ENCODE peak calls at places on chromosome 7, in ten cellular contexts. T is ovary, V is Peyer's patch, B is heart left ventricle, K is esophagus muscularis mucosa, M is suprapubic skin, X is uterus, F is A549, Y is tibial nerve, A is upper lobe of left lung. I is an unnamed sample.

GRCh38 chr7:109751241-109751640 is 1181.6 kb downstream of the DNAJB9 start:
- DNase-seq in T (no peak), V (no peak), B (no peak), K (no peak), M (no peak), X (no peak), F (peak; percentile 23), Y (no peak), A (no peak), I (peak; percentile 33)

GRCh38 chr7:128697301-128697905 is 25.3 kb downstream of the GARIN1A start:
- DNase-seq in T (no peak), V (peak; percentile 62), B (no peak), K (no peak), M (no peak), X (no peak), F (peak; percentile 87), Y (peak; percentile 21), A (peak; percentile 82), I (peak; percentile 57)

GRCh38 chr7:70356324-70356797 is 758.1 kb downstream of the AUTS2 start:
- DNase-seq in T (no peak), V (no peak), B (no peak), K (no peak), M (no peak), X (no peak), F (no peak), Y (no peak), A (no peak), I (no peak)

GRCh38 chr7:155818154-155818819 is 6.0 kb upstream of the SHH start:
- DNase-seq in T (no peak), V (no peak), B (no peak), K (no peak), M (peak; percentile 48), X (no peak), F (no peak), Y (no peak), A (peak; percentile 67), I (no peak)

GRCh38 chr7:22346383-22347107 is 10.4 kb downstream of the RAPGEF5 start:
- DNase-seq in T (no peak), V (no peak), B (no peak), K (no peak), M (no peak), X (no peak), F (no peak), Y (no peak), A (no peak), I (no peak)

GRCh38 chr7:134104166-134104565 is 23.0 kb upstream of the LRGUK start:
- DNase-seq in T (no peak), V (no peak), B (no peak), K (no peak), M (no peak), X (no peak), F (no peak), Y (no peak), A (no peak), I (no peak)

GRCh38 chr7:97693586-97693985 is 38.3 kb upstream of the TAC1 start:
- DNase-seq in T (no peak), V (no peak), B (no peak), K (no peak), M (no peak), X (no peak), F (no peak), Y (no peak), A (no peak), I (no peak)

GRCh38 chr7:96388166-96388565 is 66.3 kb upstream of the SLC25A13 start:
- DNase-seq in T (no peak), V (no peak), B (no peak), K (no peak), M (no peak), X (no peak), F (no peak), Y (no peak), A (no peak), I (no peak)

GRCh38 chr7:50416509-50417299 is 33.4 kb downstream of the FIGNL1 start:
- DNase-seq in T (no peak), V (peak; percentile 64), B (no peak), K (no peak), M (no peak), X (no peak), F (no peak), Y (no peak), A (no peak), I (no peak)

GRCh38 chr7:99092064-99092720 is 51.7 kb downstream of the SMURF1 start:
- DNase-seq in T (no peak), V (no peak), B (no peak), K (no peak), M (no peak), X (no peak), F (no peak), Y (no peak), A (no peak), I (no peak)

GRCh38 chr7:30155481-30155880 is 20.7 kb downstream of the MTURN start:
- DNase-seq in T (no peak), V (no peak), B (no peak), K (no peak), M (no peak), X (no peak), F (no peak), Y (no peak), A (no peak), I (no peak)

GRCh38 chr7:50400114-50400513 is 50.0 kb downstream of the FIGNL1 start:
- DNase-seq in T (no peak), V (no peak), B (no peak), K (no peak), M (no peak), X (no peak), F (no peak), Y (no peak), A (peak; percentile 80), I (no peak)

GRCh38 chr7:117132385-117133120 is 179.3 kb downstream of the ST7 start:
- DNase-seq in T (no peak), V (no peak), B (no peak), K (no peak), M (no peak), X (no peak), F (peak; percentile 80), Y (no peak), A (no peak), I (no peak)

GRCh38 chr7:43377196-43377935 is 205.5 kb upstream of the STK17A start:
- DNase-seq in T (no peak), V (no peak), B (no peak), K (no peak), M (no peak), X (no peak), F (no peak), Y (no peak), A (no peak), I (no peak)

GRCh38 chr7:75842836-75843446 is 29.3 kb upstream of the CCL24 start:
- DNase-seq in T (peak; percentile 25), V (no peak), B (peak; percentile 16), K (no peak), M (no peak), X (no peak), F (peak; percentile 72), Y (peak; percentile 30), A (no peak), I (peak; percentile 28)

GRCh38 chr7:26864309-26865093 is at the start of gene SKAP2:
- DNase-seq in T (peak; percentile 99), V (peak; percentile 99), B (peak; percentile 95), K (peak; percentile 100), M (peak; percentile 99), X (peak; percentile 96), F (peak; percentile 99), Y (peak; percentile 97), A (peak; percentile 98), I (peak; percentile 89)
- TF ChIP-seq POLR2A in T (peak; percentile 64), V (peak; percentile 98), B (no peak), K (peak; percentile 79), M (no peak), X (peak; percentile 67), F (peak; percentile 70), Y (peak; percentile 90), A (no peak), I (peak; percentile 88)

GRCh38 chr7:130894146-130895005 is 160.4 kb upstream of the KLF14 start:
- DNase-seq in T (peak; percentile 85), V (peak; percentile 77), B (peak; percentile 73), K (no peak), M (peak; percentile 84), X (peak; percentile 75), F (peak; percentile 93), Y (peak; percentile 66), A (peak; percentile 84), I (peak; percentile 47)
- TF ChIP-seq POLR2A in T (no peak), V (no peak), B (no peak), K (no peak), M (no peak), X (no peak), F (no peak), Y (no peak), A (no peak), I (no peak)

GRCh38 chr7:135661311-135662122 is 797 bp upstream of the STMP1 start:
- DNase-seq in T (no peak), V (peak; percentile 51), B (no peak), K (no peak), M (no peak), X (no peak), F (no peak), Y (no peak), A (peak; percentile 23), I (no peak)

GRCh38 chr7:135664046-135664589 is 1.8 kb downstream of the STMP1 start:
- DNase-seq in T (no peak), V (no peak), B (no peak), K (no peak), M (no peak), X (no peak), F (no peak), Y (no peak), A (no peak), I (no peak)

GRCh38 chr7:135662373-135663114 is at the start of gene STMP1:
- DNase-seq in T (peak; percentile 98), V (peak; percentile 98), B (peak; percentile 97), K (peak; percentile 98), M (peak; percentile 98), X (peak; percentile 95), F (peak; percentile 97), Y (peak; percentile 95), A (peak; percentile 99), I (peak; percentile 78)

GRCh38 chr7:135659159-135659837 is 3.0 kb upstream of the STMP1 start:
- DNase-seq in T (no peak), V (no peak), B (no peak), K (no peak), M (no peak), X (no peak), F (no peak), Y (no peak), A (no peak), I (no peak)

DNA sequence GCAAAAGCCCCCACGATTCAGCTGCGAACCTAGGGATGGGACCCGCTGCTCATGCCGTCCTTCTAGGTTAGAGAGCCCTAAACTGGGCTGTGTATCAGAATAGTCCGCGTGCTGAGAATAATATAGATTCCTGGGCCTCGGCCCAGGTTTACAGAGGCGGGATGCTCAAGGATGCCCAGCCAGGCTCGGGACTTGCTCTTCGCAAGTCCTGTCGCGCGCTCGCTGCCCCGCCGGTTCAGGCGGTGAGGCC is 266 bp upstream of the STMP1 start:
- DNase-seq in T (no peak), V (no peak), B (no peak), K (no peak), M (no peak), X (no peak), F (no peak), Y (no peak), A (no peak), I (no peak)
- TF ChIP-seq POLR2A in T (no peak), V (no peak), B (no peak), K (no peak), M (no peak), X (no peak), F (no peak), Y (no peak), A (no peak), I (no peak)

GRCh38 chr7:73521636-73522080 is 435 bp downstream of the BAZ1B start:
- DNase-seq in T (no peak), V (no peak), B (no peak), K (peak; percentile 93), M (no peak), X (no peak), F (no peak), Y (no peak), A (peak; percentile 94), I (peak; percentile 51)
- TF ChIP-seq POLR2A in T (no peak), V (no peak), B (no peak), K (no peak), M (no peak), X (no peak), F (peak; percentile 37), Y (no peak), A (no peak), I (peak; percentile 61)

I was measured in H54.